ENCODE peak calls at places on chromosomes 5 and 9, in ten cellular contexts. J is NCI-H1930; B is effector CD4-positive, alpha-beta T cell; R is NCI-H510A treated with DMSO at 0.1 percent for 48 hours; D is amygdala; Y is NCI-H1694; H is glutamatergic neuron; C is activated T-helper 1 cell treated with Interleukin-2 at 50 U/mL for 16 hours; Z is LNCaP clone FGC; L is mesenchymal stem cell. S is an unnamed sample.

GRCh38 chr9:91489391-91489899 is 65.8 kb upstream of the NFIL3 start:
- DNase-seq in J (no peak), B (no peak), R (no peak), D (no peak), Y (no peak), H (no peak), C (no peak), Z (no peak), L (peak), S (no peak)

GRCh38 chr5:38845555-38846378 is at the start of gene OSMR:
- DNase-seq in J (no peak), B (no peak), R (no peak), D (no peak), Y (no peak), H (peak), C (no peak), Z (peak), L (peak), S (peak)

GRCh38 chr9:97046228-97046627 is 7.3 kb upstream of the CTSV start:
- DNase-seq in J (no peak), B (no peak), R (peak), D (no peak), Y (no peak), H (no peak), C (no peak), Z (peak), L (no peak), S (no peak)

GRCh38 chr5:178553517-178553916 is 36.7 kb downstream of the COL23A1 start:
- DNase-seq in J (no peak), B (no peak), R (no peak), D (no peak), Y (no peak), H (no peak), C (no peak), Z (no peak), L (no peak), S (no peak)

GRCh38 chr5:13427859-13428557 is 516.5 kb downstream of the DNAH5 start:
- DNase-seq in J (no peak), B (no peak), R (no peak), D (no peak), Y (no peak), H (no peak), C (no peak), Z (peak), L (no peak), S (no peak)

GRCh38 chr5:68891718-68892117 is 202.1 kb upstream of the SLC30A5 start:
- DNase-seq in J (no peak), B (no peak), R (no peak), D (no peak), Y (no peak), H (no peak), C (no peak), Z (no peak), L (no peak), S (no peak)

GRCh38 chr9:137449931-137450537 is 8.9 kb upstream of the ENTPD8 start:
- DNase-seq in J (no peak), B (no peak), R (no peak), D (no peak), Y (no peak), H (peak), C (no peak), Z (no peak), L (no peak), S (peak)

GRCh38 chr5:181265092-181265671 is 4.2 kb upstream of the TRIM52 start:
- DNase-seq in J (no peak), B (no peak), R (no peak), D (no peak), Y (no peak), H (peak), C (no peak), Z (no peak), L (no peak), S (peak)

GRCh38 chr5:96963267-96963666 is 27.4 kb downstream of the LNPEP start:
- DNase-seq in J (peak), B (no peak), R (no peak), D (no peak), Y (no peak), H (peak), C (no peak), Z (peak), L (peak), S (no peak)

GRCh38 chr5:68587181-68587580 is 371.6 kb downstream of the PIK3R1 start:
- DNase-seq in J (no peak), B (no peak), R (no peak), D (no peak), Y (no peak), H (no peak), C (no peak), Z (no peak), L (no peak), S (no peak)

GRCh38 chr5:81513468-81513867 is 119.5 kb upstream of the ACOT12 start:
- DNase-seq in J (no peak), B (no peak), R (no peak), D (no peak), Y (no peak), H (no peak), C (no peak), Z (peak), L (no peak), S (no peak)

GRCh38 chr5:176891331-176891958 is 7.7 kb downstream of the HK3 start:
- DNase-seq in J (no peak), B (no peak), R (no peak), D (no peak), Y (no peak), H (no peak), C (no peak), Z (no peak), L (no peak), S (no peak)

GRCh38 chr5:151496041-151496484 is 48.7 kb downstream of the SLC36A1 start:
- DNase-seq in J (no peak), B (no peak), R (no peak), D (no peak), Y (no peak), H (no peak), C (no peak), Z (no peak), L (peak), S (no peak)

GRCh38 chr5:67025437-67025836 is 171.2 kb downstream of the CD180 start:
- DNase-seq in J (no peak), B (no peak), R (no peak), D (no peak), Y (no peak), H (no peak), C (no peak), Z (no peak), L (no peak), S (no peak)

GRCh38 chr9:96476591-96476990 is 26.6 kb downstream of the HABP4 start:
- DNase-seq in J (no peak), B (no peak), R (no peak), D (no peak), Y (no peak), H (no peak), C (no peak), Z (no peak), L (no peak), S (no peak)

GRCh38 chr9:110048976-110049698 is 158.8 kb downstream of the C9orf152 start:
- DNase-seq in J (no peak), B (no peak), R (peak), D (no peak), Y (no peak), H (peak), C (no peak), Z (no peak), L (peak), S (peak)

GRCh38 chr9:69004836-69005235 is 9.1 kb downstream of the PRKACG start:
- DNase-seq in J (no peak), B (no peak), R (no peak), D (no peak), Y (no peak), H (no peak), C (no peak), Z (no peak), L (no peak), S (no peak)

GRCh38 chr5:129114539-129115193 is 20.1 kb downstream of the ISOC1 start:
- DNase-seq in J (no peak), B (no peak), R (no peak), D (no peak), Y (no peak), H (no peak), C (no peak), Z (no peak), L (no peak), S (no peak)

GRCh38 chr9:4743131-4743875 is 2.3 kb upstream of the AK3 start:
- DNase-seq in J (no peak), B (no peak), R (no peak), D (no peak), Y (no peak), H (no peak), C (no peak), Z (no peak), L (peak), S (no peak)

GRCh38 chr5:157998021-157998504 is 139.1 kb upstream of the CLINT1 start:
- DNase-seq in J (no peak), B (no peak), R (no peak), D (no peak), Y (no peak), H (no peak), C (no peak), Z (no peak), L (peak), S (no peak)

GRCh38 chr9:96417051-96417586 is 1.1 kb downstream of the ZNF367 start:
- DNase-seq in J (peak), B (peak), R (peak), D (peak), Y (peak), H (peak), C (peak), Z (no peak), L (peak), S (peak)

GRCh38 chr9:108108802-108109448 is 619.4 kb upstream of the KLF4 start:
- DNase-seq in J (no peak), B (no peak), R (no peak), D (no peak), Y (no peak), H (no peak), C (no peak), Z (peak), L (peak), S (no peak)

GRCh38 chr9:131441441-131441840 is 47.6 kb downstream of the PRRC2B start:
- DNase-seq in J (no peak), B (no peak), R (no peak), D (no peak), Y (no peak), H (no peak), C (no peak), Z (no peak), L (no peak), S (no peak)

GRCh38 chr5:104513194-104513602 is 950.6 kb upstream of the NUDT12 start:
- DNase-seq in J (no peak), B (no peak), R (no peak), D (no peak), Y (no peak), H (no peak), C (no peak), Z (no peak), L (peak), S (no peak)

GRCh38 chr5:169003721-169004481 is 297.0 kb downstream of the SLIT3 start:
- DNase-seq in J (no peak), B (no peak), R (no peak), D (no peak), Y (no peak), H (no peak), C (no peak), Z (no peak), L (no peak), S (peak)

GRCh38 chr9:27125030-27125429 is 16.0 kb downstream of the TEK start:
- DNase-seq in J (no peak), B (no peak), R (no peak), D (no peak), Y (peak), H (peak), C (no peak), Z (peak), L (peak), S (no peak)

GRCh38 chr5:111551120-111551519 is 38.8 kb upstream of the STARD4 start:
- DNase-seq in J (no peak), B (no peak), R (no peak), D (no peak), Y (no peak), H (no peak), C (no peak), Z (no peak), L (no peak), S (no peak)

GRCh38 chr9:14030350-14030823 is 283.6 kb downstream of the NFIB start:
- DNase-seq in J (no peak), B (no peak), R (peak), D (no peak), Y (peak), H (no peak), C (no peak), Z (no peak), L (peak), S (no peak)

GRCh38 chr9:98356326-98356725 is 100.9 kb upstream of the TBC1D2 start:
- DNase-seq in J (no peak), B (no peak), R (no peak), D (no peak), Y (no peak), H (no peak), C (no peak), Z (no peak), L (no peak), S (no peak)

GRCh38 chr9:33320568-33321261 is 30.4 kb downstream of the NFX1 start:
- DNase-seq in J (no peak), B (no peak), R (no peak), D (no peak), Y (no peak), H (no peak), C (no peak), Z (no peak), L (peak), S (no peak)

GRCh38 chr5:7467179-7467578 is 71.2 kb downstream of the ADCY2 start:
- DNase-seq in J (no peak), B (no peak), R (no peak), D (no peak), Y (no peak), H (no peak), C (no peak), Z (no peak), L (no peak), S (no peak)

GRCh38 chr5:141877478-141878185 is 578 bp downstream of the PCDH1 start:
- DNase-seq in J (no peak), B (no peak), R (no peak), D (no peak), Y (peak), H (no peak), C (no peak), Z (no peak), L (peak), S (peak)

GRCh38 chr9:132268725-132269352 is 85.9 kb downstream of the SETX start:
- DNase-seq in J (peak), B (peak), R (peak), D (no peak), Y (peak), H (peak), C (peak), Z (no peak), L (peak), S (peak)

GRCh38 chr5:154686490-154686889 is 68.7 kb upstream of the LARP1 start:
- DNase-seq in J (no peak), B (no peak), R (no peak), D (no peak), Y (no peak), H (no peak), C (no peak), Z (no peak), L (no peak), S (no peak)

GRCh38 chr5:14664270-14665109 is at the start of gene OTULIN:
- DNase-seq in J (peak), B (peak), R (peak), D (peak), Y (peak), H (peak), C (peak), Z (peak), L (peak), S (peak)

GRCh38 chr5:29370248-29370647 is 1823.2 kb upstream of the CDH6 start:
- DNase-seq in J (no peak), B (no peak), R (no peak), D (no peak), Y (no peak), H (no peak), C (no peak), Z (no peak), L (no peak), S (no peak)

GRCh38 chr5:82259172-82259800 is 18.9 kb downstream of the RPS23 start:
- DNase-seq in J (no peak), B (no peak), R (no peak), D (no peak), Y (no peak), H (no peak), C (no peak), Z (no peak), L (peak), S (no peak)

GRCh38 chr9:105205787-105206511 is 38.5 kb upstream of the SLC44A1 start:
- DNase-seq in J (no peak), B (no peak), R (no peak), D (no peak), Y (no peak), H (no peak), C (no peak), Z (no peak), L (no peak), S (no peak)

GRCh38 chr5:15463231-15463630 is 36.7 kb upstream of the FBXL7 start:
- DNase-seq in J (no peak), B (no peak), R (peak), D (no peak), Y (peak), H (no peak), C (no peak), Z (peak), L (peak), S (no peak)